ENCODE peak calls at places on chromosomes 16 and 17, in ten cellular contexts. D, Y, B, R, S, C, L, J, X and H are unnamed samples.
A peak's percentile ranks its signal among the peaks of the same experiment; 100 is the strongest.

GRCh38 chr16:84367750-84368320 is 503 bp upstream of the ATP2C2 start:
- DNase-seq in C (peak; percentile 41), L (no peak), B (peak; percentile 32), J (no peak), D (no peak), Y (no peak), S (no peak), R (no peak), X (no peak), H (no peak)

GRCh38 chr17:32192379-32192778 is 50.1 kb downstream of the RHOT1 start:
- DNase-seq in C (no peak), S (no peak), J (no peak), X (no peak), R (no peak), Y (no peak), B (no peak), L (no peak), D (no peak), H (no peak)

GRCh38 chr16:84925092-84925772 is 86.1 kb downstream of the ZDHHC7 start:
- DNase-seq in L (peak; percentile 4), J (peak; percentile 67), B (peak; percentile 58), D (peak; percentile 78), X (peak; percentile 94), C (peak; percentile 81), Y (peak; percentile 57), S (peak; percentile 69), R (no peak), H (peak; percentile 77)

GRCh38 chr17:16314859-16315258 is 38.4 kb downstream of the CENPV start:
- DNase-seq in R (no peak), L (no peak), J (no peak), Y (no peak), C (no peak), B (no peak), S (no peak), X (no peak), D (no peak), H (no peak)

GRCh38 chr17:55495239-55495638 is 16.0 kb downstream of the SMIM36 start:
- DNase-seq in D (no peak), B (no peak), C (no peak), L (no peak), Y (no peak), X (no peak), R (no peak), S (no peak), J (no peak), H (no peak)

GRCh38 chr17:48555616-48556533 is 11.0 kb upstream of the HOXB2 start:
- DNase-seq in D (no peak), R (no peak), L (no peak), J (no peak), B (no peak), S (peak; percentile 69), C (no peak), Y (peak; percentile 5), X (no peak), H (no peak)

GRCh38 chr17:81510798-81511549 is 1.6 kb downstream of the ACTG1 start:
- DNase-seq in J (no peak), S (peak; percentile 44), Y (peak; percentile 35), C (peak; percentile 64), L (no peak), B (no peak), D (peak; percentile 47), X (no peak), R (no peak), H (no peak)

GRCh38 chr16:82741073-82741615 is 114.4 kb downstream of the CDH13 start:
- DNase-seq in R (no peak), Y (no peak), B (no peak), C (no peak), S (no peak), J (no peak), L (no peak), D (no peak), X (no peak), H (no peak)

GRCh38 chr16:14354561-14355351 is 275.3 kb downstream of the PARN start:
- DNase-seq in Y (peak; percentile 98), L (peak; percentile 99), S (no peak), J (no peak), X (no peak), B (no peak), D (no peak), R (no peak), C (no peak), H (peak; percentile 77)

GRCh38 chr17:53470626-53471025 is 352.1 kb upstream of the KIF2B start:
- DNase-seq in X (no peak), D (no peak), R (no peak), L (no peak), Y (no peak), B (no peak), J (no peak), S (no peak), C (no peak), H (no peak)

GRCh38 chr17:19646788-19647696 is 1.5 kb upstream of the ALDH3A2 start:
- DNase-seq in R (no peak), Y (no peak), C (no peak), L (no peak), B (no peak), J (no peak), X (no peak), D (peak; percentile 48), S (peak; percentile 64), H (no peak)

GRCh38 chr16:733382-734207 is 6.7 kb downstream of the HAGHL start:
- DNase-seq in D (no peak), J (no peak), Y (peak; percentile 18), C (peak; percentile 40), B (no peak), R (no peak), S (no peak), L (no peak), X (peak; percentile 59), H (no peak)
- TF ChIP-seq CTCF in D (no peak), J (peak; percentile 42), Y (peak; percentile 38), C (no peak), B (no peak), R (peak; percentile 38), S (peak; percentile 49), L (peak; percentile 39), X (peak; percentile 19), H (peak; percentile 19)

DNA sequence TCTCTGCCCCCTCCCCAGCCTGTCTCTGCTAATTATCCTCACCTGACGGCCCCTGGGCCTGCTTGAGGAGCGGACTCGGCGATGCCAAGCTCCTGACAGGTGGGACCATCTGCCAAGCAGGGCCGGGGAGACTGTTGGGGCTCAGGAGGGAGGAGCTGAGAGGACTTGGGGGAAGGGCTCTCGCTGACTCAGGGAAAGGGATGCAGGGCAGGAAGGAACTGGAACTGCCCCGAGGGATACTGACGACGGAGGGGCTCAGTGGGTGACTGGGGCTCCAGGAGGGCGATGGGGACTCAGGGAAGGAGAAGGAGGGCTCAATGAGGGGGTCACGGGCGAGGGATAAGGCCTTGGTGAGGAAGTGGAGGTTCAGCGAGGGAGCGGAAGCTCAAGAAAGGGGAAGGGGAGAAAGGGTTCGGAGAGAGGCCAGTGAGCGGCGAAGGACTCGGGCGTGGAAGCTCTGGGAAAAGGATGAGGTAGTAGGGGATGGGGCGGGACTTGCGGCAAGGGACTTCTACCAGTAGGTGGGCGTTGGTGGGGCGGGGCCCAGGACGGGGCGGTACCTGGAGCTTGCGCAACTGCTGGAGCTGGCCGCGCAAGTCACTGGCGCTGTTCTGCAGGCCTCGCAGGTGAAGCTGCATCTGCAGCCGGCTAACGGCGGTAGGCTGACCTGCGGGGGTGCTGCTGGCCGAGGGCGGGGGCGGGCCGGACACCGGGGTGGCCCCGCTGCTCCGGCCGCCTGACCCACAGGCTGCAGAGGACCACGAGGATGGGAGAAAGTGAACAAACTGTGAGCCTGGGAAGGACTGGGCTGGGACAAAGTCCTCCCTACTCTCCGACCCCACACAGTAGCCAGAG is 46.5 kb downstream of the SRCIN1 start:
- DNase-seq in B (peak; percentile 91), X (peak; percentile 98), Y (peak; percentile 91), J (peak; percentile 76), R (no peak), S (peak; percentile 100), C (peak; percentile 90), L (peak; percentile 57), D (peak; percentile 93), H (peak; percentile 94)
- TF ChIP-seq CTCF in B (no peak), X (no peak), Y (peak; percentile 46), J (no peak), R (no peak), S (peak; percentile 48), C (no peak), L (peak; percentile 56), D (peak; percentile 14), H (peak; percentile 46)

GRCh38 chr16:80367037-80367658 is 173.6 kb upstream of the DYNLRB2 start:
- DNase-seq in J (no peak), C (no peak), B (no peak), D (no peak), L (no peak), S (no peak), X (no peak), R (no peak), Y (no peak), H (no peak)

GRCh38 chr16:80366023-80366422 is 174.8 kb upstream of the DYNLRB2 start:
- DNase-seq in B (no peak), L (no peak), C (no peak), D (no peak), X (no peak), S (no peak), Y (no peak), J (no peak), R (no peak), H (no peak)

GRCh38 chr16:80372341-80372740 is 168.5 kb upstream of the DYNLRB2 start:
- DNase-seq in D (no peak), X (no peak), R (no peak), L (no peak), C (no peak), S (no peak), J (no peak), B (no peak), Y (no peak), H (no peak)

GRCh38 chr16:80369138-80369537 is 171.7 kb upstream of the DYNLRB2 start:
- DNase-seq in R (no peak), L (no peak), D (no peak), X (no peak), J (no peak), B (no peak), Y (no peak), S (no peak), C (no peak), H (no peak)

DNA sequence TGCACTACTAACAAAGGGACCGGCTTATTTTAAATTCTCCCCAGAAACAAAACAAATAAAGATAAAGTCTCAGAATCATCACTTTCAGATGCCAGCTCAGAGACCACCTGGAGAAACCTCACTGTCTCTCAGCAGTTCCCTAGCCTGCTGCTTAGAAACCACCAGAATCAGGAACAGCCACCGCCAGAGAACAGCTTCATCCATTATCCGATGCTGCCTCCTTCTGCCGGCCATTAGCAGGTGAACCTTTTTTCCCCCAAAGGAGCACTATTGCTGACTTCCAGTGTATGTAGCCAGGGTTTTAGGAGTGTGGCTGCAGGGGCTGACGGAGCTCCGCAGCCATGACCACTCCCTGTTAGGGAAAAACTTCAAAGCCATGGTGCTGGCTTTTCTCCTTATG is 171.2 kb upstream of the DYNLRB2 start:
- DNase-seq in R (peak; percentile 31), J (no peak), X (peak; percentile 45), C (no peak), D (no peak), L (no peak), B (no peak), Y (peak; percentile 26), S (peak; percentile 61), H (no peak)
- TF ChIP-seq CTCF in R (peak; percentile 89), J (peak; percentile 60), X (no peak), C (no peak), D (no peak), L (peak; percentile 21), B (peak; percentile 20), Y (peak; percentile 45), S (peak; percentile 76), H (peak; percentile 19)

DNA sequence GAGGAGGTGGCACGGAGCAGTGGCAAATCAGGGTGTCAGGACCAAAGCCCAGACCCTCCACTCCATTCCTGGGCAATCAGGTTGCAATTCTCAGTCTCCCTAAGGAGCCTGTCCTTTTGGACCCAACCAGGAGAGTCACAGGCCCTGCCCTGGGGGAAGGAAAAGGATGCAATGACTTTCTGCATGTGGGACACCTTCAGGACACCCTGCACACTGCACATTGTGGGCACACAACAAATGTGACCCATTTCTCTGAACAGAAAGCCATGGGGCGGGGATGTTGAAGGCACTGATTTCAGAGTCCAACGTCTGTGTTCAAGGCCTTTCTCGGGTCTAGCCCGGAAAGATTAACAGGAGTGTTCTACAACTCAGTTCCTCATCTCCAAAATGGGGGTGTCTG is 286.2 kb upstream of the FOXF1 start:
- DNase-seq in R (no peak), B (no peak), X (no peak), C (no peak), J (no peak), Y (no peak), S (no peak), D (no peak), L (no peak), H (no peak)
- TF ChIP-seq CTCF in R (peak; percentile 10), B (no peak), X (no peak), C (no peak), J (no peak), Y (no peak), S (peak; percentile 22), D (no peak), L (peak; percentile 7), H (no peak)